ENCODE peak calls at places on chromosomes 1 and 21, in nine cellular contexts. N, Y, M, R, D, Q, P, V and Z are unnamed samples.

GRCh38 chr1:36304970-36305914 is 926 bp upstream of the SH3D21 start:
- DNase-seq in N (no peak), Y (no peak), M (no peak), R (no peak), D (no peak), Q (no peak), P (no peak), V (no peak), Z (no peak)

GRCh38 chr1:6880951-6881690 is 95.9 kb downstream of the CAMTA1 start:
- DNase-seq in N (no peak), Y (no peak), M (no peak), R (no peak), D (no peak), Q (no peak), P (no peak), V (no peak), Z (no peak)

GRCh38 chr1:90926971-90927370 is 94.9 kb downstream of the ZNF644 start:
- DNase-seq in N (no peak), Y (no peak), M (no peak), R (no peak), D (no peak), Q (no peak), P (no peak), V (no peak), Z (no peak)

GRCh38 chr1:99852648-99853047 is 2.5 kb downstream of the AGL start:
- DNase-seq in N (no peak), Y (no peak), M (no peak), R (no peak), D (no peak), Q (no peak), P (no peak), V (no peak), Z (no peak)

GRCh38 chr1:84373446-84374141 is 24.7 kb upstream of the DNASE2B start:
- DNase-seq in N (no peak), Y (no peak), M (no peak), R (no peak), D (no peak), Q (no peak), P (no peak), V (no peak), Z (no peak)

GRCh38 chr21:34974162-34974981 is 74.7 kb downstream of the RUNX1 start:
- DNase-seq in N (no peak), Y (no peak), M (no peak), R (peak), D (no peak), Q (no peak), P (no peak), V (no peak), Z (no peak)

GRCh38 chr21:30468912-30469812 is 11.0 kb downstream of the KRTAP19-1 start:
- DNase-seq in N (no peak), Y (no peak), M (no peak), R (no peak), D (no peak), Q (no peak), P (no peak), V (no peak), Z (no peak)

GRCh38 chr1:7680791-7681165 is 90.3 kb upstream of the VAMP3 start:
- DNase-seq in N (no peak), Y (peak), M (no peak), R (no peak), D (peak), Q (no peak), P (no peak), V (no peak), Z (no peak)

GRCh38 chr1:35561297-35561971 is 3.8 kb downstream of the NCDN start:
- DNase-seq in N (no peak), Y (no peak), M (no peak), R (no peak), D (no peak), Q (no peak), P (no peak), V (no peak), Z (no peak)

GRCh38 chr1:94236021-94236491 is 1.3 kb downstream of the ARHGAP29 start:
- DNase-seq in N (no peak), Y (no peak), M (no peak), R (no peak), D (no peak), Q (no peak), P (no peak), V (no peak), Z (peak)

DNA sequence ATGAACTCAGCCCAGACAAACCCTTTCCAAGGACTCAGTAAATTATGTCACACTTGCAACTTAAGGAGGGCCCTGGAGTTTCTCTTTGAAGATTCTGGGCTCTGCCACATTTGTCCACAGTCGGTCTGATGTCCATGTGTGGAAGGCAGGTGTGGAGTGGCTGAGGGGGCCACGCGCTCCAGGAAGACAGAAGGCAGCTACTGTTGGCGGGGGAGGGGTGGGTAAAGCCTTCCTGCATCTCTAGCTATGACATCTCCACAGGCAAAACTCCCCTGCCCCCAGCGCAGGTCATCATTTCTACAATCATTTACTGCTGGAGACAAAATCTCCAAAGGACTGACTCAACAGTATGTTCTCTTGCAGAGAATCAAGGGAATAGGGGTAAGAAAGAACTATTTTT is 11.3 kb upstream of the TSPEAR start:
- DNase-seq in N (no peak), Y (no peak), M (no peak), R (no peak), D (no peak), Q (no peak), P (no peak), V (no peak), Z (no peak)
- TF ChIP-seq CTCF in N (no peak), Y (no peak), M (no peak), R (no peak), D (no peak), Q (no peak), P (no peak), V (no peak), Z (no peak)

GRCh38 chr1:68010094-68010493 is 40.3 kb downstream of the DIRAS3 start:
- DNase-seq in N (peak), Y (no peak), M (no peak), R (no peak), D (no peak), Q (no peak), P (no peak), V (no peak), Z (no peak)
- TF ChIP-seq CTCF in N (peak), Y (peak), M (no peak), R (no peak), D (no peak), Q (no peak), P (no peak), V (no peak), Z (peak)

GRCh38 chr21:42520628-42521253 is 7.1 kb downstream of the SLC37A1 start:
- DNase-seq in N (no peak), Y (no peak), M (no peak), R (no peak), D (peak), Q (peak), P (no peak), V (no peak), Z (no peak)
- TF ChIP-seq CTCF in N (peak), Y (no peak), M (no peak), R (no peak), D (no peak), Q (peak), P (no peak), V (no peak), Z (peak)

DNA sequence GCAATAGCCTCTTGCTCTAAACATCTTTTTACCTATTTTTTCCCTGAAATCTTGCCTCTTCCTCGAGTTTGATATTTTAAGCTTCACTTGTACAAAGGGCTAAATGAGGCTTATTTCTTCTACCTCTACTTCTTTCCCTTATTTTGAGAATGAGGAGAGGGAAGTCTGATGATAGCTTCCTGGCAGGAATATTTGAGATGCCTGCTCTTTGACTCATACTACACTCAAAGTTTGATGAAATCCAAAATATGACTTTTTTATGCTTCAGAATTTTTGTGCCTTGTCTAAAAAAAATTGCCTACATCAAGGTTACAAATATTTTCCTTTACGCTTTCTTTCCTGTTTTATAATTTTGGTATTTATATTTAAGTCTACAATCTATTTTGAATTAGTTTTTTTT is 624.4 kb upstream of the PLXNA2 start:
- DNase-seq in N (no peak), Y (no peak), M (no peak), R (no peak), D (no peak), Q (no peak), P (no peak), V (no peak), Z (no peak)
- TF ChIP-seq CTCF in N (no peak), Y (no peak), M (no peak), R (no peak), D (no peak), Q (no peak), P (no peak), V (no peak), Z (no peak)

DNA sequence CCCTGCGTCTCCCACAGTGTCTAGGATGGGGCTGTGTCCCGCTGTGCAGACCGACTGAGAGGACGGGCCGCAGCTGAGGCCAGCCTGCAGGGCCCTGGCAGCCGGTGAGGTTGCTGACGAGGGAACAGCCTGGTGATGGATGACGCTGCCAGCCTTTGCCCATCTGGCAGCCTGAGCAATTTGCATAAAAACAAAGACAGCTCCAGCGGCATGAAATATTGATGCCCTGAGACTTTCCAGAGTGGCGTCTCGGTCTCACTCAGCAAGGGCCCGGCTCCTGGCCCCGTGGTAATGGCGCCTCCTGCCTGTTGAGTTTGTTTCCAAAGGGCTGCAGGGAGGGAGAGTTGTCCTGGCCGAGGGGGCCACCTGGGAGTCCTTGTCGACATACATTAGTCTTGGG is 19.1 kb upstream of the KCNA10 start:
- DNase-seq in N (no peak), Y (no peak), M (no peak), R (no peak), D (no peak), Q (no peak), P (no peak), V (no peak), Z (no peak)
- TF ChIP-seq CTCF in N (no peak), Y (no peak), M (no peak), R (no peak), D (no peak), Q (no peak), P (no peak), V (no peak), Z (no peak)

GRCh38 chr21:31786164-31786920 is 54.4 kb upstream of the SCAF4 start:
- DNase-seq in N (no peak), Y (no peak), M (no peak), R (no peak), D (no peak), Q (no peak), P (no peak), V (no peak), Z (no peak)
- TF ChIP-seq CTCF in N (peak), Y (no peak), M (peak), R (no peak), D (no peak), Q (no peak), P (no peak), V (no peak), Z (no peak)

GRCh38 chr1:201214461-201214860 is 23.8 kb downstream of the IGFN1 start:
- DNase-seq in N (no peak), Y (peak), M (no peak), R (no peak), D (peak), Q (no peak), P (no peak), V (no peak), Z (no peak)
- TF ChIP-seq CTCF in N (peak), Y (no peak), M (no peak), R (no peak), D (no peak), Q (peak), P (no peak), V (no peak), Z (no peak)

DNA sequence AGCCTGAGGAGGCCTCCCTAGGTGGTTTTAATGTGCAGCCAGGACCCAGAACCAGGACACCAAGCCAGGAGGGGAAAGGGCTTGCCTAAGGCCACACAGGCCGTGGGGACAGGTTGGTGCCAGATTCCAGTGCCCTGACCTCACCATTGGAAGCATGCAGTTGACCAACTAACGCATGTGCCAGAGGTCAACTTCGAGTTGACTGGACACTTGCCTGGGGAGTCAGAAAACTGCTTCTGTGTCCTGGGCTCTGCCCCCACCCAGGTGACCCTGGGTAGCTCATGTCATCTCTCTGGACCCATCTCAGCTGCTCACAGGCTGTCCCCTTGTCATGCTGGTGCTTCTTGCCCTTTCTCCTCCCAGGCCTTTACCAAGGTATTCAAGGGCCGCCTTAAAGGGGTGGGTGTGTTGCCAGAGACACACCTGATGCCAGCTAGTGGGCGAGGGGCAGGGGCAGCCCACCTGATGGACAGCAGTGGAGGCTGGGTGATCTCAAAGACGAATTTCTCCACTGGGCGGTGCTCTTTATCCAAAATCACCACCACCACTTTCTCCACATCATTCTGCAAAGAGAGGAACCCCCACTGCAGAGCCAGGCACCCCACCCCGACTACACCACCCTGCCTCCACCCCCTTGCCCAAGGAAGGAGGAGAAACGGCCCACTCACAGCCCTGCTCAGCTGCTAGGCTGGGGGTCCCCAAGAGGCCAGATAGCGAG is 4.4 kb downstream of the MAD2L2 start:
- DNase-seq in N (no peak), Y (no peak), M (no peak), R (no peak), D (no peak), Q (no peak), P (no peak), V (no peak), Z (no peak)
- TF ChIP-seq CTCF in N (peak), Y (no peak), M (no peak), R (no peak), D (no peak), Q (no peak), P (no peak), V (no peak), Z (no peak)

GRCh38 chr21:44955141-44955802 is 15.4 kb downstream of the SLX9 start:
- DNase-seq in N (no peak), Y (peak), M (no peak), R (no peak), D (no peak), Q (no peak), P (no peak), V (no peak), Z (no peak)

GRCh38 chr21:44957901-44958451 is 18.1 kb downstream of the SLX9 start:
- DNase-seq in N (no peak), Y (peak), M (no peak), R (no peak), D (no peak), Q (no peak), P (no peak), V (no peak), Z (no peak)

GRCh38 chr21:44955803-44956175 is 16.0 kb downstream of the SLX9 start:
- DNase-seq in N (no peak), Y (peak), M (no peak), R (no peak), D (no peak), Q (no peak), P (no peak), V (no peak), Z (no peak)

GRCh38 chr21:44957047-44957831 is 17.4 kb downstream of the SLX9 start:
- DNase-seq in N (no peak), Y (peak), M (no peak), R (no peak), D (no peak), Q (no peak), P (no peak), V (no peak), Z (no peak)

DNA sequence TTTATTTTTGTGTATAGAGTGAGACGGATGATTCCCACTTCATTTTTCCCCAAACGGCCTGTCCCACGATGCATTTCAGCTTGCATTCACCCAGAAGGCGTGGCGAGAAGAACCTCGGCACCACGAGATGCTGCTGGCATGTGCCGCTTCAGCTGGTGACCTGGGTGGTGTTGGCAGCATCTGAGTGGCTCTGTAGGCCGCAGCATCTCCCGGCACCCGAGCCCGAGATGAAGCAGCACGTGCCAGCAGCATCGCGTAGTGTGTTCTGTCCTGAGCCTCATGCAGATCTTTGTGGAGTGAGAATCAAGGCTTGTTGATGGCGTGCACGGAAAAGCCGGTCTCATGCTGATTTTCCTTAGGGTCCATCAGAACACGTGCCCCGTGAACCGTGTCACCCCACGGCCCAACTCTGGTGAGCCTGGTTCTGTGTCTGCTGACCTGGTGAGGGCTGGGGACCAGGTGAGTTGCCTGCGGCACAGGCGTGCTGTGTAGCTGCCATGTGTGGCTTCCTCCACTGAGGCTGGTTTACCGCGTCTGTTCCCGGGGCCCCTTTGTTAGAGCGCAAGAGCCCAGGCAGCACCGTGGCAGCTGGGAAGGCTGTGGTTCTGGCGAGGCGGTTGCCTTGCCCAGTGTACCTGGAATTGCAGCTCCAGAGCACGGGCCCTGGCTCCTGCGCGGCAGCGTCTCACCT is 16.7 kb downstream of the SLX9 start:
- DNase-seq in N (no peak), Y (peak), M (no peak), R (no peak), D (no peak), Q (no peak), P (no peak), V (no peak), Z (no peak)
- TF ChIP-seq CTCF in N (no peak), Y (no peak), M (no peak), R (no peak), D (no peak), Q (no peak), P (no peak), V (no peak), Z (no peak)